ENCODE peak calls at places on chromosome 14, in five cellular contexts. I, A, J, E and Y are unnamed samples.

GRCh38 chr14:50047274-50047676 is 69.1 kb downstream of the VCPKMT start:
- DNase-seq in E (peak; percentile 73), J (peak; percentile 52), A (peak; percentile 41), I (peak; percentile 39), Y (no peak)

GRCh38 chr14:75044322-75044721 is 6.9 kb downstream of the MLH3 start:
- DNase-seq in E (no peak), I (no peak), A (no peak), J (no peak), Y (no peak)

GRCh38 chr14:82855912-82856381 is 1322.3 kb upstream of the SEL1L start:
- DNase-seq in E (no peak), J (no peak), A (no peak), I (no peak), Y (no peak)

GRCh38 chr14:60863251-60863650 is 117.6 kb downstream of the TRMT5 start:
- DNase-seq in I (no peak), A (no peak), E (no peak), J (no peak), Y (no peak)

GRCh38 chr14:91112172-91112571 is 1.7 kb upstream of the DGLUCY start:
- DNase-seq in A (no peak), J (no peak), E (no peak), I (no peak), Y (no peak)

GRCh38 chr14:51869426-51870113 is 9.2 kb downstream of the GNG2 start:
- DNase-seq in E (no peak), A (no peak), I (no peak), J (no peak), Y (no peak)

GRCh38 chr14:58755026-58755929 is 117.5 kb downstream of the DACT1 start:
- DNase-seq in A (no peak), J (peak; percentile 10), E (no peak), I (no peak), Y (no peak)

GRCh38 chr14:59190372-59190771 is 1.9 kb downstream of the DAAM1 start:
- DNase-seq in I (no peak), J (peak; percentile 29), A (no peak), E (peak; percentile 22), Y (peak; percentile 36)

GRCh38 chr14:102363182-102363952 is 626 bp downstream of the TECPR2 start:
- DNase-seq in A (peak; percentile 40), E (peak; percentile 32), J (peak; percentile 33), I (peak; percentile 48), Y (peak; percentile 72)

GRCh38 chr14:41235466-41235865 is 371.2 kb upstream of the LRFN5 start:
- DNase-seq in E (no peak), A (no peak), I (no peak), J (no peak), Y (no peak)

GRCh38 chr14:90720336-90720735 is 95.9 kb downstream of the TTC7B start:
- DNase-seq in I (no peak), A (no peak), J (no peak), E (no peak), Y (no peak)

GRCh38 chr14:27608377-27608776 is 1010.5 kb upstream of the NOVA1 start:
- DNase-seq in J (no peak), I (no peak), A (no peak), E (no peak), Y (no peak)

GRCh38 chr14:50607181-50607580 is 47.2 kb downstream of the ATL1 start:
- DNase-seq in E (no peak), A (no peak), J (no peak), I (no peak), Y (no peak)

GRCh38 chr14:89422181-89422951 is 5.3 kb upstream of the FOXN3 start:
- DNase-seq in E (no peak), A (peak; percentile 77), I (no peak), J (no peak), Y (no peak)

DNA sequence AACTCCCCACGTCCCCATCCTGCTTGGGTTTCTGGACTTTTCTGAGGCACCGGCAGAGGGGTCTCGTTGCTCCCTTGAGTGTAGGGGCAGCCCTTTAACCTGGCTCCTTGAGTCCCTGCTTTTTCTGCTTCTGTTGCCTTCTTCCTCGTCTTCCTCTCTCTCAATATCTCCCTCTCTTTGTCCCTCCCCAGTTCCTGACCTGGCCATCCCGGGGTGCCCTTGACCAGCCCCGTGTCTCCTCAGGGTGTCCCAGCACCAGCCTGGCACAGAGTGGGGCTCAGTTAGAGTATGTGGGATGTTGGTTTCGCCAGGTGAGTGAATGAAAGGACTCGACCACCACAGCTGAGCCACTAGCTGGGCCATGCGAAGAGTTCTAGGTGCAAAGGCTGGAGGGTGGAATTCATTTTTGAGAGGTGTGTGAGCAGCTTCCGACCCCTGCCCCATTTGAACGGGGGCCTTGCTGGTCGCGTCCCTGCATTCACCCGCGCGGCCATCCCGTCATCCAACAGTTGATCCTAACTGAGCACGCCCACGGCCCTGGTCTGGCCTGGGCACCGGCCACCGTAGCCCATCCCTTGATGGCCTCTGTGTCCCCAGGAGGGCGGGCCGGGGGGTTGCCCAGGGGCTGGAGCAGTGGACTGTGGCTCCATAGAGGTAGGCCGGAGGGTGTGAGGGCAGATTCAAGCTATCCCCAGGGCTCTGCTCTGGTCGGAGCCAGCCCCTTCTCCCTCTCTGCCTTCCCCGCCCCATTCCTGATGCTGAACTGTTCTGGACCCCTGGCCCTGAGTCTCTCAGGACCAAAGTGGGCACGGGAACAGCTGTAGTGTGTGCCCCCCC is 8.7 kb downstream of the MEG3 start:
- DNase-seq in E (no peak), A (no peak), J (no peak), I (no peak), Y (no peak)
- TF ChIP-seq POLR2A in E (no peak), A (no peak), J (no peak), I (no peak), Y (no peak)

GRCh38 chr14:104117341-104118005 is 20.9 kb upstream of the KIF26A start:
- DNase-seq in A (peak; percentile 35), I (no peak), J (no peak), E (no peak), Y (no peak)

GRCh38 chr14:104115131-104115600 is 23.2 kb upstream of the KIF26A start:
- DNase-seq in E (no peak), I (no peak), A (peak; percentile 21), J (no peak), Y (no peak)

GRCh38 chr14:104114421-104115130 is 23.8 kb upstream of the KIF26A start:
- DNase-seq in A (peak; percentile 22), I (no peak), E (no peak), J (no peak), Y (no peak)

GRCh38 chr14:104116544-104117340 is 21.6 kb upstream of the KIF26A start:
- DNase-seq in I (no peak), J (peak; percentile 62), E (no peak), A (peak; percentile 85), Y (no peak)

GRCh38 chr14:104115691-104116543 is 22.5 kb upstream of the KIF26A start:
- DNase-seq in I (no peak), E (no peak), A (peak; percentile 59), J (peak; percentile 38), Y (no peak)
- H3K4me1 ChIP-seq in I (no peaks in the 10 kb centered on the region), E (peaks cover 24% of the 10 kb centered on the region), A (peaks cover 15% of the 10 kb centered on the region), J (peaks cover 23% of the 10 kb centered on the region), Y (peaks cover 9% of the 10 kb centered on the region)

GRCh38 chr14:105168979-105169507 is 467 bp upstream of the JAG2 start:
- DNase-seq in E (no peak), I (peak; percentile 64), A (no peak), J (no peak), Y (no peak)
- H3K4me3 ChIP-seq in E (peak overlapping the region; percentile 37), I (peak overlapping the region; percentile 44), A (peak overlapping the region; percentile 47), J (no peak overlapping the region), Y (no peak overlapping the region)

GRCh38 chr14:105087308-105087962 is 22.2 kb upstream of the GPR132 start:
- DNase-seq in E (peak; percentile 37), A (peak; percentile 27), I (peak; percentile 61), J (peak; percentile 42), Y (no peak)

GRCh38 chr14:105087963-105088811 is 23.0 kb upstream of the GPR132 start:
- DNase-seq in E (peak; percentile 15), J (peak; percentile 58), A (peak; percentile 23), I (peak; percentile 69), Y (peak; percentile 29)

GRCh38 chr14:105085766-105086165 is 20.5 kb upstream of the GPR132 start:
- DNase-seq in A (peak; percentile 17), E (peak; percentile 12), J (no peak), I (peak; percentile 16), Y (peak; percentile 37)

GRCh38 chr14:105084741-105085571 is 19.7 kb upstream of the GPR132 start:
- DNase-seq in A (peak; percentile 13), I (no peak), E (peak; percentile 9), J (no peak), Y (no peak)

DNA sequence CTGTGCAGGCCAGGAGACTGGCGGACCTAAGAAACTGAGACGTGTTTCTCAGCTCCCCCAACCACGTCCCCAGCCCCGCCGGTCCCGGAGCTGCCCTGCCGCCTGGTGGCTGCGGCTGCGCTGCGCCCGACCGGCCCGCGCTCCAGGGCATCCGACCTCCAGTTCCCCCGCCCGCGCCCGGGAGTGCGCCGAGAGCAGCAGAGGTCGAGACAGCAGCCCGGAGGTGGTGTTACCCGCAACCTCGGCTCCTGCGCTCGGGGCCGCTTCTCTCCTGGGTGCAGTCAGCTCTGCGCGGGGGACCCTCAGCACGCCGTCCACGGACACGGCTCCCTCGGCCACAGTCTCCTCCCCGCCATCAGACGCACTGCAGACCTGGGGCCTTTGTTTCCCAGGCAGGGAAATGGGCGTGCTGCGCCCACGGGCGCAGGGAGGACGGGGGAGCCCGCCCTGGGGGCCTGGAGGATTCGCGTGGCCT is 21.6 kb upstream of the GPR132 start:
- DNase-seq in E (peak; percentile 90), A (peak; percentile 78), I (peak; percentile 82), J (peak; percentile 84), Y (peak; percentile 79)
- TF ChIP-seq POLR2A in E (no peak), A (no peak), I (no peak), J (no peak), Y (no peak)

DNA sequence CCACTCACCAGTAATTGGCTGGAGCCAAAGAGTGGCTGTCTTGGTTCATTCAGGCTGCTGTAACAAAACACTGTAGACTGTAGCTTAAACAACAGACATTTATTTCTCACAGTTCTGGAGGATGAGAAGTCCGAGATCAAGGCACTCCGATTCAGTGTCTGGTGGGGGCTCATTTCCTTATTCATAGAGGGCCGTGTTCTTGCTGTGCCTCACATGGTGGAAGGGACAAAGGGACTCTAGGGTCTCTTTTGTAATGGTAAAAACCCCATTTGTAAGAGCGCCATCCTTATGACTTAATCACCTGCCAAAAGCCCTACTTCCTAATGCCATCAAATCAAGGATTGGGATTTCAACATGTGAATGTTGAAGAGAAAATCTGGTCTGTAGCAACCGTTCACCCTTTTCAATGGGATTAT is 34.7 kb upstream of the CDKN3 start:
- DNase-seq in I (no peak), A (no peak), J (no peak), E (no peak), Y (no peak)
- H3K4me1 ChIP-seq in I (peaks cover 19% of the 10 kb centered on the region), A (peaks cover 2% of the 10 kb centered on the region), J (peaks cover 19% of the 10 kb centered on the region), E (peaks cover 11% of the 10 kb centered on the region), Y (peaks cover 6% of the 10 kb centered on the region)

DNA sequence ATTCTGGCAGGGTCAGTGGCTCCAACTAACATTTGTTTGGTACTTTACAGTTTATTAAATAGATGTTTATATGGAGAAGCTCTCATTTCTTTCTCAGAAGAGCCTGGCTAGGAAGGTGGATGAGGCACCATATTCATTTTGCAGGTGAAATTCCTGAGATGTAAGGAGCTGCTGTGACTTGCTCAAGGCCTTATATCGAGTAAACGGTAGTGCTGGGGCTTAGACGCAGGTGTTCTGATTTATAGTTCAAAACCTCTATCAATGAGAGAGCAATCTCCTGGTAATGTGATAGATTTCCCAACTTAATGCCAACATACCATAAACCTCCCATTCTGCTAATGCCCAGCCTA is 42.3 kb downstream of the DAD1 start:
- DNase-seq in I (no peak), E (no peak), J (no peak), A (no peak), Y (no peak)
- H3K4me3 ChIP-seq in I (no peak overlapping the region), E (no peak overlapping the region), J (no peak overlapping the region), A (no peak overlapping the region), Y (no peak overlapping the region)